ENCODE peak calls at places on chromosomes 2 and 18, in six cellular contexts. J is psoas muscle, G is breast epithelium, S is GM23248, H is SK-N-SH, R is uterus. M is an unnamed sample.

GRCh38 chr18:9825571-9826073 is 60.2 kb upstream of the TXNDC2 start:
- DNase-seq in J (no peak), G (no peak), S (peak; percentile 89), H (no peak), R (no peak), M (no peak)

GRCh38 chr2:133955174-133955573 is 298.7 kb upstream of the MGAT5 start:
- DNase-seq in J (no peak), G (no peak), S (no peak), H (no peak), R (no peak), M (no peak)

GRCh38 chr2:50529600-50530218 is 502.2 kb downstream of the NRXN1 start:
- DNase-seq in J (no peak), G (no peak), S (peak; percentile 57), H (peak; percentile 19), R (no peak), M (no peak)

GRCh38 chr2:238596571-238597551 is 170.1 kb downstream of the ASB1 start:
- DNase-seq in J (peak; percentile 71), G (no peak), S (peak; percentile 93), H (no peak), R (peak; percentile 86), M (no peak)

GRCh38 chr2:25266399-25266798 is 75.3 kb downstream of the DNMT3A start:
- DNase-seq in J (no peak), G (no peak), S (no peak), H (no peak), R (no peak), M (no peak)

GRCh38 chr2:12675801-12676200 is 40.9 kb upstream of the TRIB2 start:
- DNase-seq in J (no peak), G (no peak), S (no peak), H (no peak), R (no peak), M (no peak)

GRCh38 chr18:42289526-42289925 is 334.5 kb downstream of the PIK3C3 start:
- DNase-seq in J (no peak), G (no peak), S (no peak), H (no peak), R (no peak), M (no peak)

GRCh38 chr2:217687771-217688170 is 315.0 kb downstream of the TNS1 start:
- DNase-seq in J (no peak), G (no peak), S (no peak), H (no peak), R (no peak), M (no peak)

GRCh38 chr2:226078656-226079055 is 679.1 kb downstream of the NYAP2 start:
- DNase-seq in J (no peak), G (no peak), S (peak; percentile 17), H (no peak), R (no peak), M (no peak)
- H3K27ac ChIP-seq in J (no peak overlapping the region), G (no peak overlapping the region), S (peak overlapping the region; percentile 52), H (peak overlapping the region; percentile 78), R (peak overlapping the region; percentile 40), M (no peak overlapping the region)

GRCh38 chr2:2919574-2920365 is 457.8 kb downstream of the EIPR1 start:
- DNase-seq in J (no peak), G (no peak), S (no peak), H (peak; percentile 96), R (no peak), M (no peak)

GRCh38 chr2:2914252-2914651 is 463.4 kb downstream of the EIPR1 start:
- DNase-seq in J (no peak), G (no peak), S (no peak), H (no peak), R (no peak), M (no peak)

GRCh38 chr2:2913601-2914120 is 464.0 kb downstream of the EIPR1 start:
- DNase-seq in J (no peak), G (no peak), S (no peak), H (no peak), R (no peak), M (no peak)

GRCh38 chr2:2919026-2919425 is 458.6 kb downstream of the EIPR1 start:
- DNase-seq in J (no peak), G (no peak), S (no peak), H (no peak), R (no peak), M (no peak)

GRCh38 chr2:2916621-2917020 is 461.0 kb downstream of the EIPR1 start:
- DNase-seq in J (no peak), G (no peak), S (no peak), H (no peak), R (no peak), M (no peak)
- H3K27me3 ChIP-seq in J (no peaks in the 10 kb centered on the region), G (no peaks in the 10 kb centered on the region), S (no peaks in the 10 kb centered on the region), H (no peaks in the 10 kb centered on the region), R (no peaks in the 10 kb centered on the region), M (no peaks in the 10 kb centered on the region)

DNA sequence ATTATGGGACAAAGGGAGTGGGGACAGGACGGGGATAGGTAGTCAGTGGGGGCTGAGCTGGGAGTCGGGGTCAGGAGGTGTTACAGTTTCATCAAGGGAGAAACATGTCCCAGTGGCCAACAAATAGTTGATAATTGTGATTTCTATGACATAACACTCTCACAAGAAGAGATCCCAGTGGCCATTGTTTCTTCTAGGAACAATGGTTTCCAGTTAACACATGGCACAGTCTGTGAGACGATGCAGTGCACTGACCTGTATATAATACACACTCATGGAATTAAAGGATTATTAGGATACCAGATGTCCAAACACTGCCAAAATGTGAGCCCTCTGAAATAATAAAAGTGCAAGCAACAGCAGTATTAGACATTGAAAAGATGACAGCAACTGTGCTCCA is 68.5 kb downstream of the STK39 start:
- DNase-seq in J (no peak), G (no peak), S (no peak), H (no peak), R (no peak), M (no peak)
- H3K27ac ChIP-seq in J (no peak overlapping the region), G (no peak overlapping the region), S (no peak overlapping the region), H (no peak overlapping the region), R (no peak overlapping the region), M (no peak overlapping the region)

GRCh38 chr2:120869036-120869435 is 133.4 kb downstream of the GLI2 start:
- DNase-seq in J (no peak), G (no peak), S (no peak), H (no peak), R (no peak), M (no peak)
- H3K27me3 ChIP-seq in J (no peaks in the 10 kb centered on the region), G (no peaks in the 10 kb centered on the region), S (no peaks in the 10 kb centered on the region), H (no peaks in the 10 kb centered on the region), R (no peaks in the 10 kb centered on the region), M (no peaks in the 10 kb centered on the region)

DNA sequence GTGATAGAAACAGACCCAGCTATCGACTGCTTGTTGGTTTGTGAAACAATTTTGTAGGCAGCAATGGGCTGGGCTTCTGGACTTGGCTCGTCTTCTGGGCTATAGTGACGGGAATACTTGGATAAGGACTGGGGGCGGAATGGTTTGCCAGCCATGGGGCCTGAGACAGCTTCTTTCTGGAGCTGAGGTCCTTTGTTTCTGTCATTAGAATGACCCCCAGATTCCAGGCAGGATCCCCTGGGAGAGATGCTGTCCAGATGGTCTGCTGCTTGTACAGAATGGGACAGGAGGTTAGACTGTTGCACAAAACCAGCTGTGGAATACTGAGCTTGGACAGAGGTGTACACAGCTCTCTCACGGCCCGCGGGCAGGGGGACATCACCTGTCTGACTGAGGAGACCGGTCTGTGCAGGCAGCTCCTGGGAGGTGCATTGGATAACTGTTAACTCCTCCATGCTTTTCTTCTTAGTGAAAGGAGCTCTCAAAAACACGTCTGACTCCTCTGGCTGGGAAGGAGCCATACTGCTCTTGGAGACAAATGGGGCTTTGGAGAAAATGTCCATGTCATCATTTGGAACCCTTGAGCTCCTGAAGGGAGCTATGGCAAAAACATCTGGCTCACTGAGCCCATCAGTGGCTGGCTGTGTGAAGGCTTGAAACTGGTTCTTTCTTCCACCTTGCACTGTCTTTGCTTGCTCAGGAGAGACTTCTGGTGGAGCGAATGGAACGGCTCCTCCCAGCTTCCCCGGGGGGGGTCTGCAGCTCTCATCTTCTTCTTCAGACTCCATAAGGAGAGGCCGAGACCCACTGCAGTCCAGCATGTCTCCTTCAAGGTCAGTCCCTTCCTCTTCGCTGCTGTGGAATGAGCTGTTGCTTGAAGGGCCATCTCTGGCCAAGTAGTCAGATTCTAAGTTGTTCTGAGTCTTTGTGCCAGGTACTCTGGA is 28.6 kb upstream of the NFU1 start:
- DNase-seq in J (peak; percentile 67), G (no peak), S (no peak), H (no peak), R (peak; percentile 59), M (no peak)
- H3K27ac ChIP-seq in J (peak overlapping the region; percentile 38), G (no peak overlapping the region), S (no peak overlapping the region), H (no peak overlapping the region), R (no peak overlapping the region), M (no peak overlapping the region)

GRCh38 chr18:76492669-76493212 is 2.3 kb downstream of the ZNF516 start:
- DNase-seq in J (peak; percentile 100), G (peak; percentile 99), S (peak; percentile 96), H (peak; percentile 95), R (peak; percentile 100), M (peak; percentile 88)

GRCh38 chr18:76493213-76494107 is 1.6 kb downstream of the ZNF516 start:
- DNase-seq in J (no peak), G (no peak), S (peak; percentile 67), H (peak; percentile 33), R (peak; percentile 69), M (no peak)

GRCh38 chr18:76491436-76491800 is 3.6 kb downstream of the ZNF516 start:
- DNase-seq in J (peak; percentile 74), G (peak; percentile 75), S (peak; percentile 77), H (peak; percentile 81), R (peak; percentile 84), M (peak; percentile 60)

GRCh38 chr18:76490701-76491171 is 4.3 kb downstream of the ZNF516 start:
- DNase-seq in J (peak; percentile 22), G (no peak), S (peak; percentile 70), H (peak; percentile 44), R (peak; percentile 70), M (peak; percentile 47)

GRCh38 chr18:76491801-76492668 is 3.0 kb downstream of the ZNF516 start:
- DNase-seq in J (peak; percentile 52), G (no peak), S (peak; percentile 79), H (peak; percentile 51), R (peak; percentile 50), M (no peak)
- H3K27me3 ChIP-seq in J (no peaks in the 10 kb centered on the region), G (no peaks in the 10 kb centered on the region), S (no peaks in the 10 kb centered on the region), H (no peaks in the 10 kb centered on the region), R (no peaks in the 10 kb centered on the region), M (peaks cover 7% of the 10 kb centered on the region)

GRCh38 chr18:58537272-58538038 is 91.4 kb downstream of the ALPK2 start:
- DNase-seq in J (no peak), G (no peak), S (no peak), H (no peak), R (no peak), M (no peak)
- H3K27ac ChIP-seq in J (no peak overlapping the region), G (no peak overlapping the region), S (no peak overlapping the region), H (no peak overlapping the region), R (no peak overlapping the region), M (no peak overlapping the region)

DNA sequence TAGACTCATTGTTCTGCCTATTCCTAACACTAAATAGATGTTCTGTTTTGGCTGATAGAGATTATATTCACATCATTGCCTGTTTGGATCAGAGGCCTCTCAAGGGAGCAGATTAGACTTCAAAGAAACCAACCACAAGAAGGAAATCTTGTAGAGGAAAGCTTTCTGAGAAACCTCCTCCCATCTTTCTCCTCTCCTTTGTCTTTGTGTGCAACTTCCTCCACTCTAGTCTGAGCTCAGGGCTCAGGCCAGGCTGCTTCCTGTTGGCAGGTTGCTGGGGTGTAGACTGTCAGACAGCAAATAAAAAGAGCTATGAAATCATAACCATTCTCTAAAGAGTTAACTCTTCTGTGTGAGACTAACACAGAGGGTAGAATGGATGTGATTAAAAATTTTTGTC is 113.0 kb downstream of the TGFA start:
- DNase-seq in J (no peak), G (no peak), S (no peak), H (no peak), R (no peak), M (peak; percentile 45)
- H3K27me3 ChIP-seq in J (no peaks in the 10 kb centered on the region), G (no peaks in the 10 kb centered on the region), S (no peaks in the 10 kb centered on the region), H (no peaks in the 10 kb centered on the region), R (no peaks in the 10 kb centered on the region), M (no peaks in the 10 kb centered on the region)

M was measured in CD8-positive, alpha-beta memory T cell.